ENCODE peak calls at places on chromosomes 3 and 15, in nine cellular contexts. One of them, this sample, is unnamed.

GRCh38 chr3:138284957-138285477 is 44.6 kb downstream of the NME9 start:
- DNase-seq in neural crest cell: no peak
- DNase-seq in activated CD4-positive, CD25-positive, alpha-beta regulatory T cell: no peak
- DNase-seq in glutamatergic neuron: no peak
- DNase-seq in iris pigment epithelial cell: no peak
- DNase-seq in GM04504: no peak
- DNase-seq in breast epithelium: no peak
- DNase-seq in fibroblast of mammary gland: no peak
- DNase-seq in NCI-H1417: no peak
- DNase-seq in this sample: no peak

GRCh38 chr3:58564456-58565160 is 12.6 kb downstream of the FAM107A start:
- DNase-seq in neural crest cell: no peak
- DNase-seq in activated CD4-positive, CD25-positive, alpha-beta regulatory T cell: no peak
- DNase-seq in glutamatergic neuron: no peak
- DNase-seq in iris pigment epithelial cell: peak
- DNase-seq in GM04504: peak
- DNase-seq in breast epithelium: no peak
- DNase-seq in fibroblast of mammary gland: peak
- DNase-seq in NCI-H1417: no peak
- DNase-seq in this sample: no peak

GRCh38 chr3:30426319-30426993 is 179.9 kb upstream of the TGFBR2 start:
- DNase-seq in neural crest cell: no peak
- DNase-seq in activated CD4-positive, CD25-positive, alpha-beta regulatory T cell: no peak
- DNase-seq in glutamatergic neuron: no peak
- DNase-seq in iris pigment epithelial cell: peak
- DNase-seq in GM04504: no peak
- DNase-seq in breast epithelium: peak
- DNase-seq in fibroblast of mammary gland: peak
- DNase-seq in NCI-H1417: no peak
- DNase-seq in this sample: no peak

GRCh38 chr3:69649120-69649519 is 90.1 kb upstream of the MITF start:
- DNase-seq in neural crest cell: no peak
- DNase-seq in activated CD4-positive, CD25-positive, alpha-beta regulatory T cell: no peak
- DNase-seq in glutamatergic neuron: no peak
- DNase-seq in iris pigment epithelial cell: peak
- DNase-seq in GM04504: no peak
- DNase-seq in breast epithelium: no peak
- DNase-seq in fibroblast of mammary gland: peak
- DNase-seq in NCI-H1417: no peak
- DNase-seq in this sample: no peak

GRCh38 chr3:94234177-94234788 is 171.4 kb downstream of the NSUN3 start:
- DNase-seq in neural crest cell: peak
- DNase-seq in activated CD4-positive, CD25-positive, alpha-beta regulatory T cell: no peak
- DNase-seq in glutamatergic neuron: no peak
- DNase-seq in iris pigment epithelial cell: peak
- DNase-seq in GM04504: no peak
- DNase-seq in breast epithelium: no peak
- DNase-seq in fibroblast of mammary gland: peak
- DNase-seq in NCI-H1417: no peak
- DNase-seq in this sample: no peak

GRCh38 chr3:107431048-107431297 is 53.7 kb downstream of the CCDC54 start:
- DNase-seq in neural crest cell: no peak
- DNase-seq in activated CD4-positive, CD25-positive, alpha-beta regulatory T cell: no peak
- DNase-seq in glutamatergic neuron: no peak
- DNase-seq in iris pigment epithelial cell: no peak
- DNase-seq in GM04504: no peak
- DNase-seq in breast epithelium: peak
- DNase-seq in fibroblast of mammary gland: no peak
- DNase-seq in NCI-H1417: no peak
- DNase-seq in this sample: no peak

GRCh38 chr3:54835701-54836100 is 92.2 kb downstream of the LRTM1 start:
- DNase-seq in neural crest cell: no peak
- DNase-seq in activated CD4-positive, CD25-positive, alpha-beta regulatory T cell: no peak
- DNase-seq in glutamatergic neuron: no peak
- DNase-seq in iris pigment epithelial cell: no peak
- DNase-seq in GM04504: no peak
- DNase-seq in breast epithelium: no peak
- DNase-seq in fibroblast of mammary gland: no peak
- DNase-seq in NCI-H1417: no peak
- DNase-seq in this sample: no peak

GRCh38 chr3:9141903-9142302 is 107.5 kb downstream of the SRGAP3 start:
- DNase-seq in neural crest cell: no peak
- DNase-seq in activated CD4-positive, CD25-positive, alpha-beta regulatory T cell: no peak
- DNase-seq in glutamatergic neuron: no peak
- DNase-seq in iris pigment epithelial cell: no peak
- DNase-seq in GM04504: no peak
- DNase-seq in breast epithelium: no peak
- DNase-seq in fibroblast of mammary gland: no peak
- DNase-seq in NCI-H1417: no peak
- DNase-seq in this sample: no peak

GRCh38 chr3:113606539-113607218 is 74.3 kb downstream of the SIDT1 start:
- DNase-seq in neural crest cell: no peak
- DNase-seq in activated CD4-positive, CD25-positive, alpha-beta regulatory T cell: no peak
- DNase-seq in glutamatergic neuron: no peak
- DNase-seq in iris pigment epithelial cell: no peak
- DNase-seq in GM04504: no peak
- DNase-seq in breast epithelium: no peak
- DNase-seq in fibroblast of mammary gland: no peak
- DNase-seq in NCI-H1417: no peak
- DNase-seq in this sample: no peak

GRCh38 chr3:61288446-61288845 is 37.2 kb upstream of the FHIT start:
- DNase-seq in neural crest cell: no peak
- DNase-seq in activated CD4-positive, CD25-positive, alpha-beta regulatory T cell: no peak
- DNase-seq in glutamatergic neuron: no peak
- DNase-seq in iris pigment epithelial cell: no peak
- DNase-seq in GM04504: no peak
- DNase-seq in breast epithelium: no peak
- DNase-seq in fibroblast of mammary gland: no peak
- DNase-seq in NCI-H1417: no peak
- DNase-seq in this sample: no peak

GRCh38 chr15:73341886-73342600 is 26.7 kb downstream of the HCN4 start:
- DNase-seq in neural crest cell: no peak
- DNase-seq in activated CD4-positive, CD25-positive, alpha-beta regulatory T cell: no peak
- DNase-seq in glutamatergic neuron: no peak
- DNase-seq in iris pigment epithelial cell: no peak
- DNase-seq in GM04504: no peak
- DNase-seq in breast epithelium: peak
- DNase-seq in fibroblast of mammary gland: peak
- DNase-seq in NCI-H1417: no peak
- DNase-seq in this sample: no peak

GRCh38 chr15:77296773-77297337 is 123.0 kb downstream of the PEAK1 start:
- DNase-seq in neural crest cell: no peak
- DNase-seq in activated CD4-positive, CD25-positive, alpha-beta regulatory T cell: no peak
- DNase-seq in glutamatergic neuron: no peak
- DNase-seq in iris pigment epithelial cell: no peak
- DNase-seq in GM04504: no peak
- DNase-seq in breast epithelium: no peak
- DNase-seq in fibroblast of mammary gland: no peak
- DNase-seq in NCI-H1417: no peak
- DNase-seq in this sample: no peak

GRCh38 chr3:115518100-115518852 is 105.0 kb upstream of the GAP43 start:
- DNase-seq in neural crest cell: no peak
- DNase-seq in activated CD4-positive, CD25-positive, alpha-beta regulatory T cell: no peak
- DNase-seq in glutamatergic neuron: no peak
- DNase-seq in iris pigment epithelial cell: peak
- DNase-seq in GM04504: peak
- DNase-seq in breast epithelium: no peak
- DNase-seq in fibroblast of mammary gland: peak
- DNase-seq in NCI-H1417: peak
- DNase-seq in this sample: no peak

GRCh38 chr15:63371297-63371918 is 10.2 kb downstream of the CA12 start:
- DNase-seq in neural crest cell: no peak
- DNase-seq in activated CD4-positive, CD25-positive, alpha-beta regulatory T cell: no peak
- DNase-seq in glutamatergic neuron: no peak
- DNase-seq in iris pigment epithelial cell: peak
- DNase-seq in GM04504: peak
- DNase-seq in breast epithelium: no peak
- DNase-seq in fibroblast of mammary gland: peak
- DNase-seq in NCI-H1417: no peak
- DNase-seq in this sample: no peak

GRCh38 chr3:85801955-85802354 is 843.2 kb downstream of the CADM2 start:
- DNase-seq in neural crest cell: no peak
- DNase-seq in activated CD4-positive, CD25-positive, alpha-beta regulatory T cell: no peak
- DNase-seq in glutamatergic neuron: no peak
- DNase-seq in iris pigment epithelial cell: no peak
- DNase-seq in GM04504: no peak
- DNase-seq in breast epithelium: no peak
- DNase-seq in fibroblast of mammary gland: no peak
- DNase-seq in NCI-H1417: peak
- DNase-seq in this sample: no peak

GRCh38 chr3:135989247-135989646 is 23.7 kb downstream of the PPP2R3A start:
- DNase-seq in neural crest cell: no peak
- DNase-seq in activated CD4-positive, CD25-positive, alpha-beta regulatory T cell: no peak
- DNase-seq in glutamatergic neuron: no peak
- DNase-seq in iris pigment epithelial cell: no peak
- DNase-seq in GM04504: peak
- DNase-seq in breast epithelium: no peak
- DNase-seq in fibroblast of mammary gland: peak
- DNase-seq in NCI-H1417: no peak
- DNase-seq in this sample: no peak

GRCh38 chr15:49282366-49282765 is 112.3 kb downstream of the GALK2 start:
- DNase-seq in neural crest cell: no peak
- DNase-seq in activated CD4-positive, CD25-positive, alpha-beta regulatory T cell: no peak
- DNase-seq in glutamatergic neuron: no peak
- DNase-seq in iris pigment epithelial cell: peak
- DNase-seq in GM04504: peak
- DNase-seq in breast epithelium: no peak
- DNase-seq in fibroblast of mammary gland: peak
- DNase-seq in NCI-H1417: no peak
- DNase-seq in this sample: no peak

GRCh38 chr15:92384391-92384790 is 9.3 kb upstream of the ST8SIA2 start:
- DNase-seq in neural crest cell: no peak
- DNase-seq in activated CD4-positive, CD25-positive, alpha-beta regulatory T cell: no peak
- DNase-seq in glutamatergic neuron: no peak
- DNase-seq in iris pigment epithelial cell: no peak
- DNase-seq in GM04504: no peak
- DNase-seq in breast epithelium: no peak
- DNase-seq in fibroblast of mammary gland: no peak
- DNase-seq in NCI-H1417: no peak
- DNase-seq in this sample: no peak

GRCh38 chr3:31505353-31506048 is 27.2 kb upstream of the STT3B start:
- DNase-seq in neural crest cell: no peak
- DNase-seq in activated CD4-positive, CD25-positive, alpha-beta regulatory T cell: no peak
- DNase-seq in glutamatergic neuron: peak
- DNase-seq in iris pigment epithelial cell: no peak
- DNase-seq in GM04504: no peak
- DNase-seq in breast epithelium: no peak
- DNase-seq in fibroblast of mammary gland: no peak
- DNase-seq in NCI-H1417: no peak
- DNase-seq in this sample: no peak

GRCh38 chr3:150581174-150581573 is 21.9 kb upstream of the SELENOT start:
- DNase-seq in neural crest cell: no peak
- DNase-seq in activated CD4-positive, CD25-positive, alpha-beta regulatory T cell: no peak
- DNase-seq in glutamatergic neuron: no peak
- DNase-seq in iris pigment epithelial cell: no peak
- DNase-seq in GM04504: no peak
- DNase-seq in breast epithelium: no peak
- DNase-seq in fibroblast of mammary gland: no peak
- DNase-seq in NCI-H1417: no peak
- DNase-seq in this sample: no peak

GRCh38 chr3:130946876-130947275 is 53.0 kb downstream of the ATP2C1 start:
- DNase-seq in neural crest cell: no peak
- DNase-seq in activated CD4-positive, CD25-positive, alpha-beta regulatory T cell: no peak
- DNase-seq in glutamatergic neuron: no peak
- DNase-seq in iris pigment epithelial cell: no peak
- DNase-seq in GM04504: no peak
- DNase-seq in breast epithelium: no peak
- DNase-seq in fibroblast of mammary gland: no peak
- DNase-seq in NCI-H1417: no peak
- DNase-seq in this sample: no peak

GRCh38 chr15:68413363-68414255 is 18.4 kb downstream of the ITGA11 start:
- DNase-seq in neural crest cell: no peak
- DNase-seq in activated CD4-positive, CD25-positive, alpha-beta regulatory T cell: no peak
- DNase-seq in glutamatergic neuron: no peak
- DNase-seq in iris pigment epithelial cell: no peak
- DNase-seq in GM04504: no peak
- DNase-seq in breast epithelium: peak
- DNase-seq in fibroblast of mammary gland: no peak
- DNase-seq in NCI-H1417: no peak
- DNase-seq in this sample: no peak

GRCh38 chr15:31341501-31342195 is 15.0 kb downstream of the KLF13 start:
- DNase-seq in neural crest cell: no peak
- DNase-seq in activated CD4-positive, CD25-positive, alpha-beta regulatory T cell: no peak
- DNase-seq in glutamatergic neuron: no peak
- DNase-seq in iris pigment epithelial cell: no peak
- DNase-seq in GM04504: no peak
- DNase-seq in breast epithelium: no peak
- DNase-seq in fibroblast of mammary gland: no peak
- DNase-seq in NCI-H1417: peak
- DNase-seq in this sample: no peak

GRCh38 chr15:31311735-31312134 is 14.9 kb upstream of the KLF13 start:
- DNase-seq in neural crest cell: no peak
- DNase-seq in activated CD4-positive, CD25-positive, alpha-beta regulatory T cell: no peak
- DNase-seq in glutamatergic neuron: no peak
- DNase-seq in iris pigment epithelial cell: no peak
- DNase-seq in GM04504: no peak
- DNase-seq in breast epithelium: peak
- DNase-seq in fibroblast of mammary gland: no peak
- DNase-seq in NCI-H1417: no peak
- DNase-seq in this sample: no peak

GRCh38 chr15:61871926-61872522 is 188.2 kb downstream of the VPS13C start:
- DNase-seq in neural crest cell: no peak
- DNase-seq in activated CD4-positive, CD25-positive, alpha-beta regulatory T cell: no peak
- DNase-seq in glutamatergic neuron: no peak
- DNase-seq in iris pigment epithelial cell: peak
- DNase-seq in GM04504: peak
- DNase-seq in breast epithelium: no peak
- DNase-seq in fibroblast of mammary gland: peak
- DNase-seq in NCI-H1417: no peak
- DNase-seq in this sample: no peak

GRCh38 chr3:47669026-47669749 is 90.5 kb upstream of the CSPG5 start:
- DNase-seq in neural crest cell: no peak
- DNase-seq in activated CD4-positive, CD25-positive, alpha-beta regulatory T cell: no peak
- DNase-seq in glutamatergic neuron: no peak
- DNase-seq in iris pigment epithelial cell: peak
- DNase-seq in GM04504: no peak
- DNase-seq in breast epithelium: no peak
- DNase-seq in fibroblast of mammary gland: peak
- DNase-seq in NCI-H1417: no peak
- DNase-seq in this sample: no peak

GRCh38 chr15:57591237-57591821 is 375 bp upstream of the MYZAP start:
- DNase-seq in neural crest cell: no peak
- DNase-seq in activated CD4-positive, CD25-positive, alpha-beta regulatory T cell: no peak
- DNase-seq in glutamatergic neuron: no peak
- DNase-seq in iris pigment epithelial cell: no peak
- DNase-seq in GM04504: no peak
- DNase-seq in breast epithelium: no peak
- DNase-seq in fibroblast of mammary gland: no peak
- DNase-seq in NCI-H1417: no peak
- DNase-seq in this sample: no peak

GRCh38 chr3:71800023-71800422 is 15.1 kb upstream of the PROK2 start:
- DNase-seq in neural crest cell: no peak
- DNase-seq in activated CD4-positive, CD25-positive, alpha-beta regulatory T cell: no peak
- DNase-seq in glutamatergic neuron: no peak
- DNase-seq in iris pigment epithelial cell: no peak
- DNase-seq in GM04504: no peak
- DNase-seq in breast epithelium: no peak
- DNase-seq in fibroblast of mammary gland: no peak
- DNase-seq in NCI-H1417: no peak
- DNase-seq in this sample: no peak

GRCh38 chr3:23900744-23901143 is 16.0 kb downstream of the NKIRAS1 start:
- DNase-seq in neural crest cell: no peak
- DNase-seq in activated CD4-positive, CD25-positive, alpha-beta regulatory T cell: no peak
- DNase-seq in glutamatergic neuron: no peak
- DNase-seq in iris pigment epithelial cell: peak
- DNase-seq in GM04504: no peak
- DNase-seq in breast epithelium: no peak
- DNase-seq in fibroblast of mammary gland: peak
- DNase-seq in NCI-H1417: no peak
- DNase-seq in this sample: no peak

GRCh38 chr3:107429330-107430181 is 52.3 kb downstream of the CCDC54 start:
- DNase-seq in neural crest cell: peak
- DNase-seq in activated CD4-positive, CD25-positive, alpha-beta regulatory T cell: peak
- DNase-seq in glutamatergic neuron: peak
- DNase-seq in iris pigment epithelial cell: peak
- DNase-seq in GM04504: peak
- DNase-seq in breast epithelium: peak
- DNase-seq in fibroblast of mammary gland: peak
- DNase-seq in NCI-H1417: peak
- DNase-seq in this sample: peak

GRCh38 chr3:105700575-105700974 is 168.2 kb downstream of the CBLB start:
- DNase-seq in neural crest cell: no peak
- DNase-seq in activated CD4-positive, CD25-positive, alpha-beta regulatory T cell: no peak
- DNase-seq in glutamatergic neuron: no peak
- DNase-seq in iris pigment epithelial cell: no peak
- DNase-seq in GM04504: no peak
- DNase-seq in breast epithelium: no peak
- DNase-seq in fibroblast of mammary gland: no peak
- DNase-seq in NCI-H1417: no peak
- DNase-seq in this sample: no peak

This sample was measured in H1.